ENCODE peak calls at places on chromosome 9, in nine cellular contexts. F is activated CD4-positive, alpha-beta T cell treated with anti-CD3 and anti-CD28 coated beads, Interleukin-2, amount 50 U/mL, for 1 hour; H is aorta; L is stromal cell of bone marrow; N is mesenchymal stem cell; W is hypothalamus; G is stimulated activated CD4-positive, alpha-beta T cell treated with anti-CD3 and anti-CD28 coated beads, Interleukin-2, amount 100 ng/mL, for 48 hours; Y is T-helper 17 cell; V is HuH-7. X is an unnamed sample.
A peak's percentile ranks its signal among the peaks of the same experiment; 100 is the strongest.

GRCh38 chr9:125513634-125514413 is 193.2 kb downstream of the MAPKAP1 start:
- DNase-seq in F (no peak), L (no peak), W (no peak), H (no peak), G (peak; percentile 16), V (no peak), N (peak; percentile 86), Y (no peak), X (no peak)

GRCh38 chr9:4508246-4508906 is 18.1 kb downstream of the SLC1A1 start:
- DNase-seq in Y (no peak), G (no peak), N (peak; percentile 72), V (no peak), L (no peak), F (no peak), W (no peak), H (no peak), X (no peak)

GRCh38 chr9:104835163-104835562 is 71.2 kb downstream of the NIPSNAP3B start:
- DNase-seq in V (no peak), N (no peak), W (no peak), F (no peak), H (peak; percentile 75), Y (no peak), G (no peak), L (no peak), X (no peak)

GRCh38 chr9:36161187-36161586 is 8.0 kb upstream of the CCIN start:
- DNase-seq in W (no peak), N (peak; percentile 42), L (no peak), V (no peak), F (no peak), G (no peak), H (no peak), Y (no peak), X (no peak)

GRCh38 chr9:89375181-89375760 is 57.0 kb downstream of the SECISBP2 start:
- DNase-seq in Y (no peak), N (peak; percentile 28), F (no peak), L (no peak), V (no peak), H (no peak), G (no peak), W (no peak), X (no peak)

GRCh38 chr9:103533318-103533717 is 538.2 kb downstream of the CYLC2 start:
- DNase-seq in V (no peak), L (no peak), F (no peak), Y (no peak), W (no peak), N (no peak), H (no peak), G (no peak), X (no peak)

GRCh38 chr9:89046832-89047231 is 55.6 kb downstream of the S1PR3 start:
- DNase-seq in N (no peak), G (no peak), Y (no peak), V (no peak), F (no peak), W (no peak), L (peak; percentile 84), H (no peak), X (no peak)

GRCh38 chr9:30075451-30076199 is 2308.8 kb upstream of the ACO1 start:
- DNase-seq in H (no peak), L (no peak), N (peak; percentile 34), Y (no peak), W (no peak), V (no peak), F (no peak), G (peak; percentile 11), X (no peak)

GRCh38 chr9:130143974-130144373 is 28.2 kb upstream of the NCS1 start:
- DNase-seq in G (no peak), H (peak; percentile 69), Y (no peak), W (no peak), N (peak; percentile 31), V (no peak), F (no peak), L (no peak), X (no peak)

GRCh38 chr9:129505270-129505881 is 115.5 kb downstream of the C9orf50 start:
- DNase-seq in F (no peak), H (no peak), V (no peak), N (no peak), Y (no peak), W (no peak), L (no peak), G (no peak), X (no peak)

GRCh38 chr9:128683340-128684064 is 5.5 kb upstream of the SET start:
- DNase-seq in W (no peak), H (peak; percentile 81), F (no peak), Y (no peak), L (no peak), G (no peak), N (peak; percentile 51), V (no peak), X (peak; percentile 27)

GRCh38 chr9:99326917-99327189 is 104.8 kb downstream of the SEC61B start:
- DNase-seq in L (no peak), H (no peak), G (no peak), Y (no peak), V (no peak), F (no peak), N (no peak), W (no peak), X (no peak)

GRCh38 chr9:107789001-107789710 is 299.6 kb upstream of the KLF4 start:
- DNase-seq in N (no peak), G (no peak), L (no peak), Y (no peak), V (no peak), H (no peak), W (no peak), F (no peak), X (no peak)

GRCh38 chr9:106583751-106584150 is 279.2 kb upstream of the ZNF462 start:
- DNase-seq in W (no peak), L (no peak), F (no peak), V (no peak), Y (no peak), N (no peak), H (no peak), G (no peak), X (no peak)

GRCh38 chr9:93317495-93318094 is 133.7 kb downstream of the WNK2 start:
- DNase-seq in L (no peak), G (no peak), V (no peak), Y (no peak), F (no peak), N (no peak), H (no peak), W (no peak), X (no peak)

GRCh38 chr9:116282598-116282997 is 129.0 kb downstream of the PAPPA start:
- DNase-seq in F (no peak), Y (no peak), G (no peak), W (no peak), L (no peak), H (no peak), N (no peak), V (no peak), X (no peak)

GRCh38 chr9:137176302-137177182 is 4.7 kb upstream of the TMEM210 start:
- DNase-seq in H (no peak), W (no peak), L (no peak), N (peak; percentile 32), V (peak; percentile 95), Y (no peak), G (no peak), F (no peak), X (no peak)

GRCh38 chr9:70406446-70406862 is 8.0 kb downstream of the KLF9 start:
- DNase-seq in V (no peak), H (no peak), Y (no peak), W (no peak), G (no peak), L (peak; percentile 29), F (no peak), N (peak; percentile 82), X (no peak)

GRCh38 chr9:113139225-113139829 is 11.5 kb upstream of the SLC31A2 start:
- DNase-seq in H (no peak), G (no peak), W (no peak), F (no peak), L (no peak), Y (no peak), N (no peak), V (no peak), X (no peak)

GRCh38 chr9:27528886-27529315 is 713 bp downstream of the MOB3B start:
- DNase-seq in G (peak; percentile 32), L (no peak), W (no peak), H (peak; percentile 69), F (peak; percentile 16), Y (peak; percentile 11), V (peak; percentile 42), N (peak; percentile 67), X (peak; percentile 22)

GRCh38 chr9:76521244-76521673 is 62.3 kb downstream of the GCNT1 start:
- DNase-seq in G (no peak), W (no peak), F (no peak), H (no peak), L (no peak), V (no peak), Y (no peak), N (no peak), X (no peak)

GRCh38 chr9:15837079-15837679 is 284.3 kb downstream of the CCDC171 start:
- DNase-seq in H (no peak), G (peak; percentile 27), Y (no peak), L (peak; percentile 40), W (no peak), V (peak; percentile 15), N (peak; percentile 65), F (no peak), X (peak; percentile 41)

GRCh38 chr9:93143830-93144530 is 9.9 kb upstream of the NINJ1 start:
- DNase-seq in W (peak; percentile 18), Y (peak; percentile 60), G (no peak), H (peak; percentile 58), N (no peak), L (no peak), F (peak; percentile 68), V (no peak), X (peak; percentile 55)

GRCh38 chr9:81517954-81518353 is 171.4 kb downstream of the TLE1 start:
- DNase-seq in Y (no peak), N (no peak), F (no peak), G (no peak), V (no peak), L (no peak), H (no peak), W (no peak), X (no peak)

GRCh38 chr9:121483473-121484031 is 16.1 kb downstream of the GGTA1 start:
- DNase-seq in W (no peak), L (no peak), Y (no peak), V (no peak), H (no peak), N (no peak), F (no peak), G (no peak), X (no peak)

GRCh38 chr9:3692606-3693005 is 166.8 kb upstream of the RFX3 start:
- DNase-seq in V (no peak), L (no peak), F (no peak), N (no peak), W (no peak), G (no peak), Y (no peak), H (no peak), X (no peak)

GRCh38 chr9:137225701-137226331 is 842 bp downstream of the CYSRT1 start:
- DNase-seq in L (no peak), Y (no peak), G (no peak), F (no peak), W (no peak), H (no peak), V (no peak), N (no peak), X (no peak)

GRCh38 chr9:121398374-121398773 is 28.3 kb upstream of the STOM start:
- DNase-seq in W (no peak), G (no peak), F (no peak), V (no peak), Y (no peak), N (peak; percentile 99), L (peak; percentile 91), H (no peak), X (no peak)

GRCh38 chr9:87069690-87070089 is 122.4 kb upstream of the GAS1 start:
- DNase-seq in N (peak; percentile 58), H (no peak), V (no peak), F (no peak), L (peak; percentile 51), G (no peak), W (no peak), Y (no peak), X (no peak)

GRCh38 chr9:128898382-128898781 is 16.4 kb downstream of the LRRC8A start:
- DNase-seq in F (no peak), L (no peak), G (no peak), N (no peak), Y (no peak), W (no peak), H (no peak), V (no peak), X (no peak)

GRCh38 chr9:107557236-107557990 is 67.8 kb upstream of the KLF4 start:
- DNase-seq in N (peak; percentile 20), F (no peak), Y (no peak), H (no peak), W (no peak), G (no peak), V (no peak), L (no peak), X (no peak)

X was measured in naive thymus-derived CD8-positive, alpha-beta T cell.